ENCODE peak calls at places on chromosomes 13 and 19, in four cellular contexts. Q is brain pericyte, L is MG63, P is amygdala. Y is an unnamed sample.

GRCh38 chr19:16381756-16382401 is 57.3 kb downstream of the KLF2 start:
- DNase-seq in Q (no peak), L (no peak), P (peak; percentile 40), Y (peak; percentile 18)

GRCh38 chr19:46710687-46711086 is 6.2 kb downstream of the PRKD2 start:
- DNase-seq in Q (no peak), P (no peak), L (no peak), Y (no peak)

GRCh38 chr13:36992362-36992761 is 6.8 kb downstream of the ALG5 start:
- DNase-seq in L (no peak), P (no peak), Q (no peak), Y (no peak)

GRCh38 chr13:91546865-91547264 is 148.4 kb downstream of the GPC5 start:
- DNase-seq in P (no peak), Q (no peak), L (no peak), Y (no peak)

GRCh38 chr19:34431681-34432402 is 3.7 kb downstream of the UBA2 start:
- DNase-seq in P (no peak), Q (no peak), L (no peak), Y (no peak)

GRCh38 chr19:13012390-13012689 is 17.1 kb downstream of the NFIX start:
- DNase-seq in P (no peak), Q (no peak), L (no peak), Y (no peak)

GRCh38 chr19:20318616-20319015 is 151.6 kb downstream of the ZNF486 start:
- DNase-seq in L (no peak), Q (no peak), P (no peak), Y (no peak)

GRCh38 chr19:19385900-19386339 is 19.6 kb upstream of the GATAD2A start:
- DNase-seq in L (peak; percentile 73), P (no peak), Q (no peak), Y (no peak)

GRCh38 chr19:32676895-32677359 is 1.3 kb downstream of the RGS9BP start:
- DNase-seq in Q (no peak), P (no peak), L (no peak), Y (no peak)

GRCh38 chr19:54633401-54633800 is 3.1 kb downstream of the LILRB1 start:
- DNase-seq in P (no peak), L (no peak), Q (no peak), Y (no peak)

GRCh38 chr13:31172535-31172934 is 10.8 kb upstream of the HSPH1 start:
- DNase-seq in P (no peak), L (peak; percentile 8), Q (no peak), Y (no peak)

GRCh38 chr13:65932587-65933239 is 1297.4 kb downstream of the PCDH9 start:
- DNase-seq in L (peak; percentile 18), Q (no peak), P (no peak), Y (no peak)

GRCh38 chr13:36736119-36736726 is 62.4 kb downstream of the SERTM1 start:
- DNase-seq in P (peak; percentile 3), Q (no peak), L (peak; percentile 17), Y (peak; percentile 74)

GRCh38 chr19:49150106-49150943 is 4.9 kb downstream of the HRC start:
- DNase-seq in Q (peak; percentile 54), P (peak; percentile 79), L (peak; percentile 89), Y (peak; percentile 77)

GRCh38 chr19:10431943-10432735 is 11.8 kb downstream of the PDE4A start:
- DNase-seq in Q (no peak), L (peak; percentile 68), P (no peak), Y (no peak)

GRCh38 chr13:112931028-112931934 is 37.7 kb upstream of the MCF2L start:
- DNase-seq in L (peak; percentile 28), P (no peak), Q (no peak), Y (peak; percentile 29)

GRCh38 chr13:60788156-60788829 is 391.3 kb downstream of the TDRD3 start:
- DNase-seq in Q (no peak), P (no peak), L (peak; percentile 16), Y (no peak)

GRCh38 chr13:71864094-71864980 is 2.7 kb downstream of the DACH1 start:
- DNase-seq in Q (no peak), L (no peak), P (no peak), Y (peak; percentile 71)

GRCh38 chr19:16442386-16443276 is 29.1 kb downstream of the EPS15L1 start:
- DNase-seq in L (no peak), Q (no peak), P (no peak), Y (no peak)

GRCh38 chr19:38452430-38453366 is 19.2 kb downstream of the RYR1 start:
- DNase-seq in P (no peak), L (peak; percentile 49), Q (no peak), Y (no peak)

Y was measured in head of caudate nucleus.